ENCODE peak calls at places on chromosomes 13 and 19, in four cellular contexts. N is heart left ventricle, O is neural progenitor cell, K is dorsolateral prefrontal cortex. D is an unnamed sample.

GRCh38 chr19:38697641-38698071 is 46.6 kb downstream of the CAPN12 start:
- DNase-seq in N (no peak), O (no peak), K (no peak), D (no peak)

GRCh38 chr19:38942471-38943181 is 11.9 kb downstream of the MRPS12 start:
- DNase-seq in N (no peak), O (no peak), K (no peak), D (no peak)

GRCh38 chr13:24693862-24694471 is 13.8 kb downstream of the ATP12A start:
- DNase-seq in N (no peak), O (peak; percentile 86), K (no peak), D (no peak)

GRCh38 chr19:3374369-3375112 is 8.2 kb downstream of the NFIC start:
- DNase-seq in N (no peak), O (no peak), K (no peak), D (no peak)

GRCh38 chr19:5128932-5129389 is 160.0 kb downstream of the KDM4B start:
- DNase-seq in N (no peak), O (no peak), K (no peak), D (no peak)

GRCh38 chr13:107462501-107462900 is 752.8 kb downstream of the LIG4 start:
- DNase-seq in N (no peak), O (no peak), K (no peak), D (no peak)

GRCh38 chr13:32731576-32731975 is 145.3 kb downstream of the PDS5B start:
- DNase-seq in N (no peak), O (no peak), K (no peak), D (no peak)

GRCh38 chr13:112032186-112032835 is 34.6 kb upstream of the SOX1 start:
- DNase-seq in N (no peak), O (no peak), K (no peak), D (peak; percentile 8)

GRCh38 chr19:20077791-20078463 is at the start of gene ZNF90:
- DNase-seq in N (peak; percentile 90), O (peak; percentile 98), K (peak; percentile 94), D (peak; percentile 90)

GRCh38 chr19:40274585-40275544 is 10.3 kb downstream of the AKT2 start:
- DNase-seq in N (peak; percentile 51), O (no peak), K (no peak), D (no peak)

GRCh38 chr13:68636784-68637183 is 1406.6 kb upstream of the PCDH9 start:
- DNase-seq in N (no peak), O (no peak), K (no peak), D (no peak)

GRCh38 chr19:57473646-57474045 is 3.7 kb downstream of the ZNF772 start:
- DNase-seq in N (no peak), O (no peak), K (no peak), D (no peak)

GRCh38 chr19:54451997-54452396 is 3.0 kb downstream of the LENG8 start:
- DNase-seq in N (no peak), O (no peak), K (no peak), D (no peak)

GRCh38 chr13:104534847-104535246 is 1468.6 kb upstream of the SLC10A2 start:
- DNase-seq in N (no peak), O (peak; percentile 17), K (no peak), D (no peak)

GRCh38 chr19:17915940-17916593 is 16.7 kb upstream of the CCDC124 start:
- DNase-seq in N (no peak), O (no peak), K (no peak), D (peak; percentile 44)

GRCh38 chr13:29131881-29132668 is 311.9 kb downstream of the MTUS2 start:
- DNase-seq in N (no peak), O (no peak), K (no peak), D (no peak)

GRCh38 chr19:53394522-53394973 is 401 bp upstream of the ZNF765 start:
- DNase-seq in N (peak; percentile 82), O (peak; percentile 81), K (peak; percentile 47), D (no peak)

GRCh38 chr13:30904043-30904442 is 2.0 kb upstream of the MEDAG start:
- DNase-seq in N (no peak), O (no peak), K (no peak), D (no peak)

GRCh38 chr13:104580931-104581330 is 1514.7 kb upstream of the SLC10A2 start:
- DNase-seq in N (no peak), O (no peak), K (no peak), D (no peak)

GRCh38 chr19:1494115-1494815 is 3.3 kb downstream of the REEP6 start:
- DNase-seq in N (no peak), O (no peak), K (no peak), D (no peak)

GRCh38 chr19:29702161-29702957 is 12.7 kb downstream of the C19orf12 start:
- DNase-seq in N (no peak), O (no peak), K (no peak), D (no peak)

GRCh38 chr19:56273563-56274117 is 1.1 kb downstream of the EDDM13 start:
- DNase-seq in N (no peak), O (no peak), K (no peak), D (no peak)

GRCh38 chr19:45472557-45473365 is 5.0 kb downstream of the FOSB start:
- DNase-seq in N (no peak), O (peak; percentile 32), K (no peak), D (no peak)

GRCh38 chr19:18377026-18377425 is 8.9 kb upstream of the GDF15 start:
- DNase-seq in N (no peak), O (no peak), K (no peak), D (no peak)

GRCh38 chr13:92500192-92500591 is 726.4 kb upstream of the GPC6 start:
- DNase-seq in N (no peak), O (peak; percentile 51), K (no peak), D (no peak)

GRCh38 chr19:42189133-42189532 is 28.3 kb downstream of the DEDD2 start:
- DNase-seq in N (no peak), O (no peak), K (no peak), D (no peak)

GRCh38 chr13:87557788-87558187 is 113.4 kb upstream of the SLITRK5 start:
- DNase-seq in N (no peak), O (no peak), K (no peak), D (no peak)

GRCh38 chr13:91144054-91144453 is 203.4 kb upstream of the MIR17HG start:
- DNase-seq in N (no peak), O (no peak), K (no peak), D (no peak)

GRCh38 chr13:100573121-100573520 is 15.5 kb downstream of the GGACT start:
- DNase-seq in N (no peak), O (peak; percentile 85), K (peak; percentile 61), D (peak; percentile 37)

GRCh38 chr19:3346677-3347353 is 19.6 kb upstream of the NFIC start:
- DNase-seq in N (peak; percentile 84), O (no peak), K (peak; percentile 78), D (no peak)

GRCh38 chr19:10104665-10105221 is 1.4 kb upstream of the PPAN start:
- DNase-seq in N (no peak), O (no peak), K (no peak), D (no peak)

GRCh38 chr19:51607077-51607476 is 23.1 kb downstream of the SIGLEC5 start:
- DNase-seq in N (no peak), O (no peak), K (no peak), D (no peak)

GRCh38 chr13:112069063-112069726 is 2.2 kb downstream of the SOX1 start:
- DNase-seq in N (no peak), O (peak; percentile 62), K (no peak), D (no peak)

GRCh38 chr19:1923319-1923718 is 17.7 kb upstream of the CSNK1G2 start:
- DNase-seq in N (no peak), O (no peak), K (no peak), D (no peak)

GRCh38 chr13:45167611-45168554 is 33.0 kb downstream of the KCTD4 start:
- DNase-seq in N (no peak), O (no peak), K (no peak), D (peak; percentile 96)

GRCh38 chr19:11164879-11165406 is 9.4 kb upstream of the SPC24 start:
- DNase-seq in N (peak; percentile 78), O (no peak), K (no peak), D (no peak)

DNA sequence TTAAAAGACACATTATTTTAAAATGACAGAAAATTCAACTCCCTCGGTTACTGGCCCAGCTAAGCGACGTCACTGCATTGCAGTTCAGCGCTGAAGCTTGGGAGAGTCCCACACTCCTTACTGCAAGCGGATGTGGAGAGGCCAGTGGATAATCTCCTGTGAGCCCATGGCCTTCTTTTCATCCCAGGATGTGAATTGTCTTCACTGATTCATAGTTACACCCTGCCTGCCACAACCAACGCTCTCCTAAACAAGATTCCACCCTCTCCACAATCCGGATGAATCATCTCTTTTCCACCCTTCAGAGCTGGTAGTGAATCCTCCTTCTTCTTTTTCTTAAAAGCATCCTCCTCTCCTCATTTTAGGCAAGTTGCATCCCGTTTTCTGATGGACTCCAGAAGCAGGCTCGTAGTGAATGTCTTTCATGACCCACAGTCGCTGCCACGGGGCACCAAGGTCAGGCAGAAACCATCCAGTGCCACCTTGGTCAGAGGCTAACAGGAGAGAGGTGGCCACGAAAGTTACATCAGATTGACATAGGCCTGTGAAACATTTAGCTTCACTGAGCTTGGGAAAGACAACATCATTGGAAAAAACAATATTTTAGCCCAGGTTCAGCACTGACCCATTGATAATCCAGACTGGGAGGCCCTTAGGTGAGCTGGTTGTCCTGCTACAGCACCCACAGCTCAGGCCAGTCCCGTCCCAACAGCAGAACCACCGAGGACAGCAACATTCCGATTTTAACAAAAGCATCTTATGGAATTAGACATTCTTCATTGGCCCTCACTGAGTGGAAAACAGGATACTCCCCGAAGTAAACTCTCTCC is 2.0 kb downstream of the GJB2 start:
- DNase-seq in N (no peak), O (no peak), K (no peak), D (peak; percentile 52)
- H3K27ac ChIP-seq in N (no peak overlapping the region), O (no peak overlapping the region), K (no peak overlapping the region), D (peak overlapping the region; percentile 80)

GRCh38 chr19:46697142-46697960 is 19.6 kb downstream of the PRKD2 start:
- DNase-seq in N (peak; percentile 91), O (peak; percentile 97), K (no peak), D (no peak)
- H3K27ac ChIP-seq in N (no peak overlapping the region), O (no peak overlapping the region), K (no peak overlapping the region), D (no peak overlapping the region)

GRCh38 chr13:102881819-102882686 is 36.2 kb downstream of the ERCC5 start:
- DNase-seq in N (no peak), O (no peak), K (no peak), D (no peak)
- H3K27ac ChIP-seq in N (no peak overlapping the region), O (no peak overlapping the region), K (no peak overlapping the region), D (no peak overlapping the region)

GRCh38 chr19:31902821-31903220 is 442.6 kb upstream of the ZNF507 start:
- DNase-seq in N (no peak), O (no peak), K (no peak), D (no peak)

GRCh38 chr19:31892060-31892459 is 453.4 kb upstream of the ZNF507 start:
- DNase-seq in N (no peak), O (no peak), K (no peak), D (no peak)

GRCh38 chr19:31894451-31894850 is 451.0 kb upstream of the ZNF507 start:
- DNase-seq in N (no peak), O (no peak), K (no peak), D (no peak)

GRCh38 chr19:31897292-31897691 is 448.1 kb upstream of the ZNF507 start:
- DNase-seq in N (no peak), O (no peak), K (no peak), D (no peak)
- H3K27ac ChIP-seq in N (no peak overlapping the region), O (no peak overlapping the region), K (no peak overlapping the region), D (no peak overlapping the region)